ENCODE peak calls at places on chromosomes 3 and 15, in nine cellular contexts. V is GM23338, S is stomach, L is spleen, N is upper lobe of left lung, O is GM12878, D is HCT116, C is breast epithelium, I is vagina. Q is an unnamed sample. For H3K4me1, the result is how much of the 10 kb centered on the place peaks cover.

GRCh38 chr3:10320320-10320677 is 613 bp downstream of the SEC13 start:
- DNase-seq in V (no peak), S (no peak), L (peak), N (no peak), O (no peak), D (no peak), C (no peak), I (no peak), Q (no peak)

GRCh38 chr3:191301982-191302381 is 27.2 kb upstream of the CCDC50 start:
- DNase-seq in V (peak), S (no peak), L (no peak), N (no peak), O (no peak), D (no peak), C (no peak), I (no peak), Q (no peak)

GRCh38 chr3:186070996-186071395 is 37.9 kb downstream of the ETV5 start:
- DNase-seq in V (no peak), S (no peak), L (no peak), N (no peak), O (no peak), D (no peak), C (no peak), I (no peak), Q (no peak)

GRCh38 chr3:46664188-46664970 is 29.1 kb downstream of the ALS2CL start:
- DNase-seq in V (no peak), S (peak), L (peak), N (no peak), O (no peak), D (no peak), C (no peak), I (peak), Q (no peak)

GRCh38 chr15:62288361-62289017 is 123.4 kb upstream of the C2CD4B start:
- DNase-seq in V (no peak), S (no peak), L (no peak), N (no peak), O (no peak), D (no peak), C (no peak), I (no peak), Q (no peak)

GRCh38 chr3:168295027-168295426 is 199.3 kb upstream of the GOLIM4 start:
- DNase-seq in V (no peak), S (no peak), L (no peak), N (no peak), O (no peak), D (no peak), C (no peak), I (no peak), Q (no peak)

GRCh38 chr3:18501679-18502343 is 76.7 kb upstream of the SATB1 start:
- DNase-seq in V (peak), S (no peak), L (no peak), N (no peak), O (no peak), D (no peak), C (no peak), I (no peak), Q (no peak)

GRCh38 chr3:73084170-73084569 is 22.7 kb downstream of the EBLN2 start:
- DNase-seq in V (no peak), S (no peak), L (no peak), N (no peak), O (no peak), D (no peak), C (no peak), I (no peak), Q (no peak)

GRCh38 chr3:146077181-146077580 is 83.8 kb downstream of the PLOD2 start:
- DNase-seq in V (no peak), S (no peak), L (no peak), N (no peak), O (no peak), D (no peak), C (no peak), I (no peak), Q (no peak)

GRCh38 chr15:36161781-36162212 is 417.6 kb upstream of the CDIN1 start:
- DNase-seq in V (peak), S (no peak), L (no peak), N (no peak), O (no peak), D (no peak), C (peak), I (no peak), Q (no peak)

GRCh38 chr3:41653575-41654239 is 308.2 kb downstream of the ULK4 start:
- DNase-seq in V (no peak), S (no peak), L (no peak), N (no peak), O (no peak), D (no peak), C (no peak), I (no peak), Q (no peak)

GRCh38 chr3:129463094-129463493 is 23.1 kb downstream of the IFT122 start:
- DNase-seq in V (no peak), S (no peak), L (no peak), N (no peak), O (no peak), D (no peak), C (no peak), I (no peak), Q (no peak)

GRCh38 chr3:76222115-76222652 is 436.8 kb upstream of the ZNF717 start:
- DNase-seq in V (no peak), S (no peak), L (no peak), N (no peak), O (no peak), D (no peak), C (no peak), I (no peak), Q (no peak)

GRCh38 chr15:74799843-74800558 is 12.6 kb upstream of the LMAN1L start:
- DNase-seq in V (peak), S (peak), L (peak), N (peak), O (peak), D (peak), C (peak), I (no peak), Q (peak)
- TF ChIP-seq POLR2AphosphoS5 in V (no peak), S (no peak), L (peak), N (peak), O (no peak), D (peak), C (peak), I (no peak), Q (no peak)

GRCh38 chr15:77419050-77419835 is 661 bp downstream of the PEAK1 start:
- DNase-seq in V (peak), S (peak), L (peak), N (peak), O (no peak), D (no peak), C (peak), I (no peak), Q (no peak)
- TF ChIP-seq CTCF in V (no peak), S (no peak), L (no peak), N (peak), O (peak), D (peak), C (no peak), I (no peak), Q (peak)

GRCh38 chr3:124776856-124777255 is 46.6 kb downstream of the UMPS start:
- DNase-seq in V (no peak), S (no peak), L (peak), N (no peak), O (no peak), D (no peak), C (no peak), I (no peak), Q (no peak)
- H3K4me1 ChIP-seq in V (under half), S (under half), L (under half), N (under half), O (under half), D (under half), C (under half), I (half or more), Q (under half)

DNA sequence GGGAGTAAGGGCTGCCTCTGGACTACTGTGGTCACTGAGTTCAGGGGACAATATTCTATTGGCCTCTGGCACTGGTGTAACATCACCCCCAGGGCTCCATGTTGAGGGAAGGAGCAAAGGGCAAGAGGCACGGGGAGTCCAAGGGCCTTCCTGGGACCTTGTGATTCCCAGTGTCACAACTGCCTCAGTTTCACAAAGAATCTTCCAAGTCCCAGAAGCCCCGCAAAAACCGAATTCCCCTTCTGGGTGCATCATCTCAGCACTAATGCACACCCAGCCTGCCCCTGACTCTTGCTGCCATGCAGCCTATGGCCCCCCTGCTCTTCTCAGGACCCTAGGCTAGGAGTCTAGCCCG is 5.5 kb downstream of the AMOTL2 start:
- DNase-seq in V (no peak), S (no peak), L (peak), N (peak), O (no peak), D (no peak), C (no peak), I (no peak), Q (no peak)
- TF ChIP-seq POLR2AphosphoS5 in V (no peak), S (no peak), L (no peak), N (no peak), O (no peak), D (no peak), C (no peak), I (no peak), Q (peak)

DNA sequence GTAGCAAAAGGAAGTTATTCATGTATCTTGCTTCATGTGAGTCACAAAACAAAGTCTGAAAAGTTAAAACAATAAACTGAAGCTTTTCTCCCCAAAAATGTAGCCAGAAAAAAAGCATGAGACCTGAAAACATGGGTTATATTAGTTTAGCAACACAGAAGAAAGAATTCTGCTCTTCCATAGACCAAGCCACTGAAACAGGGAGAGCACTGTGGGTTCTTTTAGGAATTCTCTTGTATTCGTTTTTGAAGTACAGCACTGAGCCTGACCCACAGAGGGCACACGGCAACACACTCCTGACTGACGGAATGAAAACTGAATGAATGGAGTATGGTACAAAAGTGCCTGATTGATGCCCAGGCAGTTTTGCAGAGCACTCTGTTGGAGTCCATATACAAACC is 66.6 kb downstream of the TM4SF4 start:
- DNase-seq in V (no peak), S (no peak), L (no peak), N (no peak), O (no peak), D (no peak), C (no peak), I (no peak), Q (no peak)
- TF ChIP-seq CTCF in V (no peak), S (no peak), L (no peak), N (no peak), O (no peak), D (no peak), C (no peak), I (no peak), Q (peak)

DNA sequence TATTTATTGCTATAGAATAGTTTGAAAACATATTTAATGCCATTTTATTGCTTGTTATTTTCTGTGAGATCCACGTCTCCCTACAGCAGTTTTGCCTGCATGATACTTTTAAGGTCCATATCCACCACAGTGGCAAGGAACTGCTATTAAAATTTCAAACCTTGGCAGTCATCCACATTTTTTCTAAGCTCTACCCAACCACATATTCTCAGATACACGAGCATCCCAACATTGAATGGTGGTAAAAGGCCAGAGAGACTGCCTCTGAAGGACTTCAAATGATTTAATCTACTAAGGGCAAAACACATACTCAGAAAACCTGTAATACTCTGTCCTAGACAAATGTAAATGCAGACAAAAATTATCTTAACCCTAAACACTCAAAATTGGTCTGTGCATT is 173.1 kb downstream of the ERC2 start:
- DNase-seq in V (no peak), S (no peak), L (no peak), N (no peak), O (no peak), D (no peak), C (no peak), I (no peak), Q (no peak)
- H3K4me1 ChIP-seq in V (under half), S (under half), L (under half), N (under half), O (under half), D (under half), C (under half), I (under half), Q (under half)

GRCh38 chr3:74613566-74613965 is 893 bp downstream of the CNTN3 start:
- DNase-seq in V (peak), S (peak), L (no peak), N (peak), O (no peak), D (no peak), C (no peak), I (no peak), Q (no peak)

GRCh38 chr3:74613060-74613459 is 1.4 kb downstream of the CNTN3 start:
- DNase-seq in V (no peak), S (no peak), L (no peak), N (no peak), O (no peak), D (no peak), C (no peak), I (no peak), Q (no peak)

GRCh38 chr3:74617786-74618185 is 3.3 kb upstream of the CNTN3 start:
- DNase-seq in V (no peak), S (no peak), L (no peak), N (no peak), O (no peak), D (no peak), C (no peak), I (no peak), Q (no peak)

GRCh38 chr3:74614133-74614967 is at the start of gene CNTN3:
- DNase-seq in V (peak), S (peak), L (peak), N (peak), O (no peak), D (no peak), C (no peak), I (no peak), Q (no peak)
- TF ChIP-seq POLR2AphosphoS5 in V (no peak), S (no peak), L (peak), N (no peak), O (no peak), D (no peak), C (no peak), I (no peak), Q (no peak)